ENCODE peak calls at places on chromosomes 2 and 18, in eight cellular contexts. M is uterus, R is astrocyte of the cerebellum, X is MM.1S, L is body of pancreas, A is sigmoid colon, U is lower leg skin, S is A549. P is an unnamed sample.

GRCh38 chr2:200130762-200131166 is 175.4 kb downstream of the MAIP1 start:
- DNase-seq in M (no peak), X (no peak), R (peak), A (no peak), U (no peak), L (no peak), S (peak), P (peak)

GRCh38 chr2:72949642-72950041 is 32.3 kb downstream of the EMX1 start:
- DNase-seq in X (no peak), L (no peak), M (no peak), A (no peak), R (no peak), S (no peak), U (no peak), P (no peak)

GRCh38 chr2:112893801-112894200 is 17.2 kb upstream of the IL37 start:
- DNase-seq in S (no peak), X (no peak), A (no peak), R (no peak), L (no peak), U (no peak), M (no peak), P (no peak)

GRCh38 chr2:235763816-235764215 is 270.0 kb downstream of the AGAP1 start:
- DNase-seq in S (no peak), U (no peak), L (no peak), X (no peak), M (no peak), R (no peak), A (peak), P (no peak)

GRCh38 chr2:10028988-10029874 is 14.1 kb upstream of the KLF11 start:
- DNase-seq in A (peak), U (peak), R (no peak), L (no peak), S (no peak), X (no peak), M (no peak), P (no peak)

GRCh38 chr18:46422552-46423055 is 234.4 kb downstream of the LOXHD1 start:
- DNase-seq in S (no peak), A (no peak), U (no peak), M (no peak), X (no peak), R (no peak), L (no peak), P (no peak)

GRCh38 chr2:3168230-3168891 is 209.3 kb downstream of the EIPR1 start:
- DNase-seq in M (no peak), R (no peak), A (peak), X (no peak), U (peak), S (no peak), L (peak), P (peak)

GRCh38 chr2:52429740-52430139 is 1337.9 kb upstream of the CHAC2 start:
- DNase-seq in L (no peak), M (no peak), X (no peak), S (no peak), A (no peak), U (no peak), R (no peak), P (no peak)

GRCh38 chr2:46230115-46230571 is 67.1 kb upstream of the EPAS1 start:
- DNase-seq in A (no peak), S (peak), M (no peak), R (peak), X (no peak), L (peak), U (no peak), P (no peak)

GRCh38 chr18:23038712-23039111 is 96.6 kb upstream of the CABLES1 start:
- DNase-seq in X (no peak), S (peak), U (no peak), L (no peak), A (no peak), R (no peak), M (no peak), P (peak)

GRCh38 chr2:231985823-231986261 is 24.3 kb downstream of the DIS3L2 start:
- DNase-seq in R (no peak), S (no peak), L (no peak), U (peak), A (no peak), X (no peak), M (no peak), P (no peak)

GRCh38 chr2:43121915-43122314 is 104.5 kb downstream of the ZFP36L2 start:
- DNase-seq in U (no peak), A (peak), R (no peak), M (no peak), L (no peak), X (no peak), S (no peak), P (no peak)

GRCh38 chr2:236637691-236638569 is 68.3 kb downstream of the ACKR3 start:
- DNase-seq in L (no peak), U (no peak), X (no peak), R (peak), S (no peak), M (peak), A (peak), P (peak)

GRCh38 chr18:45386256-45386655 is 229.0 kb upstream of the SLC14A2 start:
- DNase-seq in S (peak), M (peak), X (peak), A (no peak), U (no peak), R (peak), L (peak), P (no peak)

GRCh38 chr2:161981679-161982300 is 92.2 kb downstream of the DPP4 start:
- DNase-seq in A (no peak), S (no peak), U (no peak), M (no peak), L (no peak), R (no peak), X (no peak), P (no peak)

GRCh38 chr2:234446404-234447076 is 50.3 kb downstream of the ARL4C start:
- DNase-seq in L (peak), S (no peak), U (peak), R (no peak), X (no peak), M (peak), A (peak), P (no peak)

GRCh38 chr2:26913599-26914285 is 56.7 kb upstream of the MAPRE3 start:
- DNase-seq in S (no peak), M (no peak), R (no peak), U (no peak), L (no peak), X (no peak), A (no peak), P (no peak)

GRCh38 chr2:122516775-122517174 is 761.3 kb downstream of the TSN start:
- DNase-seq in U (no peak), S (no peak), X (no peak), M (no peak), R (no peak), L (no peak), A (no peak), P (no peak)

GRCh38 chr18:58996131-58996632 is 131.5 kb downstream of the ZNF532 start:
- DNase-seq in A (no peak), U (no peak), X (no peak), M (no peak), L (no peak), S (peak), R (no peak), P (peak)

GRCh38 chr18:3998698-3999333 is 456.3 kb downstream of the DLGAP1 start:
- DNase-seq in R (peak), X (peak), S (peak), U (no peak), L (peak), A (no peak), M (no peak), P (no peak)

GRCh38 chr2:20665261-20666113 is 1.5 kb upstream of the GDF7 start:
- DNase-seq in X (no peak), S (no peak), U (no peak), M (no peak), R (no peak), L (no peak), A (no peak), P (no peak)

GRCh38 chr2:42856891-42857632 is 64.7 kb upstream of the HAAO start:
- DNase-seq in L (no peak), U (no peak), M (no peak), X (no peak), S (no peak), A (peak), R (no peak), P (no peak)

GRCh38 chr2:233079953-233080835 is 20.1 kb downstream of the INPP5D start:
- DNase-seq in S (no peak), U (no peak), R (no peak), M (no peak), L (no peak), A (no peak), X (no peak), P (no peak)

GRCh38 chr18:55465313-55465712 is 122.7 kb downstream of the TCF4 start:
- DNase-seq in R (no peak), U (no peak), M (no peak), L (no peak), X (no peak), S (no peak), A (no peak), P (no peak)

GRCh38 chr2:72166281-72166680 is 18.6 kb upstream of the CYP26B1 start:
- DNase-seq in L (no peak), R (no peak), X (no peak), U (no peak), A (no peak), S (no peak), M (no peak), P (no peak)

GRCh38 chr2:60925994-60926750 is 44.8 kb downstream of the REL start:
- DNase-seq in R (no peak), U (no peak), S (peak), X (no peak), M (no peak), L (no peak), A (no peak), P (no peak)

GRCh38 chr18:60543646-60544045 is 171.1 kb upstream of the MC4R start:
- DNase-seq in R (no peak), U (no peak), S (no peak), A (no peak), M (no peak), L (no peak), X (no peak), P (no peak)

GRCh38 chr2:201129044-201129505 is 13.1 kb downstream of the CFLAR start:
- DNase-seq in X (peak), A (no peak), M (no peak), U (no peak), R (peak), S (peak), L (peak), P (peak)

GRCh38 chr2:169799555-169799954 is 884 bp downstream of the SSB start:
- DNase-seq in A (no peak), U (no peak), X (no peak), M (no peak), R (no peak), S (no peak), L (no peak), P (no peak)

GRCh38 chr2:46131-46470 is 204 bp downstream of the FAM110C start:
- DNase-seq in M (no peak), A (no peak), R (no peak), S (no peak), L (no peak), X (no peak), U (no peak), P (no peak)

GRCh38 chr2:39099820-39100728 is 20.8 kb downstream of the SOS1 start:
- DNase-seq in U (no peak), S (no peak), A (no peak), M (no peak), X (peak), L (no peak), R (no peak), P (no peak)

GRCh38 chr18:41075212-41075611 is 879.8 kb upstream of the PIK3C3 start:
- DNase-seq in S (peak), L (no peak), M (no peak), A (no peak), U (no peak), X (peak), R (peak), P (peak)

GRCh38 chr2:202042444-202042843 is 8.8 kb downstream of the FZD7 start:
- DNase-seq in X (no peak), U (no peak), M (no peak), R (no peak), L (no peak), A (no peak), S (no peak), P (no peak)

GRCh38 chr2:165874445-165875039 is 79.0 kb downstream of the TTC21B start:
- DNase-seq in R (peak), A (no peak), L (no peak), U (no peak), S (peak), M (no peak), X (peak), P (no peak)

GRCh38 chr2:157751462-157752058 is 122.9 kb upstream of the ACVR1C start:
- DNase-seq in R (peak), S (peak), X (peak), U (no peak), A (no peak), M (no peak), L (peak), P (no peak)

GRCh38 chr2:124250433-124250832 is 225.3 kb downstream of the CNTNAP5 start:
- DNase-seq in S (no peak), U (no peak), R (no peak), A (no peak), X (no peak), M (no peak), L (no peak), P (no peak)

GRCh38 chr2:64350996-64351395 is 103.0 kb upstream of the LGALSL start:
- DNase-seq in R (no peak), U (no peak), M (no peak), X (no peak), A (no peak), L (no peak), S (no peak), P (no peak)

DNA sequence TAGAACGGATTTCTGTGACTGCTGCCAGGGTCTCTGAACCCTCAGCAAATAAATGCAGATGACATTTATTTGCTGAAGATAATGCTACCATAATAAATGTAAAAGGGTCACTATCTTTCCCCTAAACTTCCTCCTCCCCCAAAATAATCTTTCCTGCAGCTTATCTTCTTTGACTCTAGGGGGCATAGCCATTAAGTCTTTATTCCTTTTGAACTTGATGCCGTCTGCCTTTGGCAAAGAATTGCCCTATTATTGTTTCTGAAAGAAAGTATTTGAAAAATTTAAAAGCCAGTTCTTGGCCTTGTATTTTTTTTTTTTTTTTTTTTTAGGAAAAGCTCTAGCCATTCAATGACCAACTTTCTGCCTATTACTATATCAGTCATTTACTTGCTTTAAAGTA is 63.5 kb upstream of the ACSL3 start:
- DNase-seq in A (no peak), S (peak), U (no peak), R (peak), M (no peak), L (no peak), X (no peak), P (peak)
- TF ChIP-seq CTCF in A (peak), S (peak), U (no peak), R (peak), M (peak), L (peak), X (peak), P (peak)

GRCh38 chr2:215737496-215737895 is 275.9 kb downstream of the MREG start:
- DNase-seq in M (no peak), X (no peak), R (no peak), A (no peak), L (no peak), U (no peak), S (no peak), P (no peak)

GRCh38 chr2:215736653-215737290 is 276.6 kb downstream of the MREG start:
- DNase-seq in S (peak), M (no peak), X (no peak), L (no peak), U (no peak), R (no peak), A (no peak), P (peak)

GRCh38 chr2:215740071-215740470 is 273.3 kb downstream of the MREG start:
- DNase-seq in U (no peak), S (no peak), M (no peak), X (no peak), A (no peak), L (no peak), R (no peak), P (no peak)

DNA sequence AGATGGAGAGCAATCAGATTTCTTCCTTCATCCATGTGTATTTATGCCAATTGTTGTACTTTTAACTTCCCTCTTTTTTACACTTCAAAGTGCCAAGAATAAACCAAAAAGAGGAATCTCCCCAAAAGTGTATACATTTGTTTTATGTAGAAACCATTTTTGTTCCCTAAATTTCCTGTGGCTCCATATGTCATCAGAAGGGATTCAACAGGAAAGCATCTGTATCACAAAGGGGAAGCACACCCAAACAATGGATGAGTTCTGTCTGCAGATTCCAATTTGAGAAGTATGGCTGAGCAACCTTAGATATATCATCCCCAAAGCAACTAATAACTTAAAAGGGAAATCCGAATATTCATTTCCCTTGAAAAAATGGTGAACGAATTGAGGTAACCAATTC is 275.0 kb downstream of the MREG start:
- DNase-seq in X (no peak), L (no peak), R (no peak), M (no peak), U (no peak), S (no peak), A (no peak), P (no peak)
- H3K4me3 ChIP-seq in X (no peak), L (no peak), R (no peak), M (no peak), U (no peak), S (no peak), A (no peak), P (no peak)

DNA sequence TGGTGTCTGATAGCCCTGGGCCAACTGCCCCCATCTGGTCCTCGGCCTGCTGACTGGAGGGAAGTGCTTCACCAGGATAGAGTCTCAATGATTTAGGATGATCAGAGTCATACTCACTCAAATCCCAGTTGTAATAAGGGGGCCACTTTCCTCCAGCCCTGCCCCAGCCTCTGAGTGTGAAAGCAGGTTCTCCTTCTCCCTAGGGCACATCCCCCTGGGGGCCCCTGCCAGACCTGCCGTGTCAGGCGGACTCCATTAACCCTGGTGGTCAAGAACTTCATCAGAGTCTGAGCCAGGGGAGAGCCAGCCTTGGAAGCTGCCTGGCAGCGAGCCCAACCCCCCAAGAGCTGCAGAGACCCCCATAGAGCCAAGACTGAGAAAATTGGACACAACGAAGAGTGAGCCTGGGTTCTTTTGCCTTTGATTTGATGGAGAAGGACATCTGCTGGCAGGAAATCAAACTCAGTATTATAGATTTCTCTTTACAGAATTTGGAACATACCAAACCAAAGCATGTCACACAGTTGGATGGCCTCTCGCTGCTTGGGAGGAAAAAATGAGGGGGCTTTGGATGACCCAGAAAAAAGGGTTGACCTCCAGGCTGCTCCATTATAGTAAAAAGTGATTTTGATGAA is 509.5 kb downstream of the CMPK2 start:
- DNase-seq in L (no peak), S (no peak), X (no peak), A (no peak), M (no peak), U (no peak), R (no peak), P (no peak)
- TF ChIP-seq CTCF in L (no peak), S (no peak), X (no peak), A (no peak), M (no peak), U (no peak), R (no peak), P (no peak)

DNA sequence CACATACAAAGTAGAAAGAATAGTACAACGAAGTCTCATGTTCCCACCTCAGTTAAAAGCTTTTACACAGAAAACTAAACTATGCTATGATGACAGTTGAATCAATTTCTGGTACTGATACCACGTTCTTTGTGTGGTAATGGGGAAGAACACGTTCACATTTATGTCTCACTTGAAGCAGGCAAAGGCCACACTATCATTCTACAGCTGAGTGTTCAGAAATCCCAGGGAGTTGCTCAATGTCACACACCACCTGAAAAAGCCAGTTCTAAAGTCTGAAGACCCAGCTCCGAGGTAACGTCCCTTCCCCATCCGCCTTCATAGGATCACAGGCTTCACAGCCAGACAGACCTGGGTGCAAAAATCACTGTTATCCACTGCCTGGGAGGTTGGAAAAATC is 8.9 kb downstream of the RNF149 start:
- DNase-seq in R (no peak), L (no peak), S (no peak), M (no peak), X (no peak), U (no peak), A (no peak), P (no peak)
- H3K4me3 ChIP-seq in R (no peak), L (no peak), S (no peak), M (no peak), X (no peak), U (no peak), A (no peak), P (no peak)

DNA sequence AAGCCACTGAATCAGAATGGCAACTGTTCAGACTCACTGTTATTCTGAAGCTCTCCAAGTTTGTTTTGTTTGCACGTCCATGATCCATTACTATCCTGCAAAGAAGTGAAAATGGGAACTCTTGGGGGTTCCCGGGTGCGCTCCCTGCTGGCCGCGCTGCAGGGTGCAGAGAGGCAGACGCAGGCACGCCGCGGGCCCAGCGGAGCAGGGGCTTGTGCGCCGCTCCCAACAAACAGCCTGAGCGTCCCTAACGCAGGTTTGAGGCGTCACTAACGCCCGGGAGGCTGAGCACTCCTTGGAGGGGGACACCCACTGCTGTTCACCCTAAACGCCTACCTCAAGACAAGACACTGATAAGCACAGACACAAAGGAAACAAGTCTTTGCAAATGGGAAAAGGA is 14.3 kb upstream of the PIEZO2 start:
- DNase-seq in M (no peak), R (no peak), S (peak), U (no peak), X (no peak), L (peak), A (no peak), P (no peak)
- TF ChIP-seq CTCF in M (no peak), R (peak), S (peak), U (no peak), X (peak), L (peak), A (peak), P (no peak)

GRCh38 chr2:229191413-229191812 is 79.7 kb downstream of the PID1 start:
- DNase-seq in U (no peak), X (no peak), L (no peak), M (no peak), A (no peak), S (no peak), R (no peak), P (no peak)

GRCh38 chr2:229199267-229199666 is 71.8 kb downstream of the PID1 start:
- DNase-seq in U (no peak), X (no peak), R (no peak), M (no peak), A (no peak), S (no peak), L (no peak), P (no peak)

GRCh38 chr2:229196448-229196847 is 74.6 kb downstream of the PID1 start:
- DNase-seq in R (no peak), U (no peak), M (no peak), A (no peak), L (no peak), X (no peak), S (no peak), P (no peak)

GRCh38 chr2:229193281-229193680 is 77.8 kb downstream of the PID1 start:
- DNase-seq in R (no peak), A (no peak), S (no peak), M (no peak), L (no peak), X (no peak), U (no peak), P (no peak)

GRCh38 chr2:229195346-229195947 is 75.6 kb downstream of the PID1 start:
- DNase-seq in U (no peak), A (no peak), X (no peak), M (no peak), S (no peak), L (no peak), R (no peak), P (no peak)
- H3K4me3 ChIP-seq in U (no peak), A (no peak), X (no peak), M (no peak), S (no peak), L (no peak), R (no peak), P (no peak)